ENCODE peak calls at places on chromosomes 11 and 22, in five cellular contexts. U is spleen; J is stimulated activated CD4-positive, alpha-beta T cell treated with anti-CD3 and anti-CD28 coated beads, Interleukin-2, amount 100 ng/mL, for 48 hours; X is breast epithelium; W is NCI-H2029. T is an unnamed sample.

GRCh38 chr22:39518996-39519680 is 1.2 kb upstream of the ATF4 start:
- DNase-seq in U (no peak), J (no peak), X (no peak), W (no peak), T (no peak)

GRCh38 chr11:100573911-100574513 is 113.1 kb upstream of the ARHGAP42 start:
- DNase-seq in U (no peak), J (no peak), X (no peak), W (no peak), T (no peak)

GRCh38 chr11:129636926-129637325 is 178.7 kb upstream of the TMEM45B start:
- DNase-seq in U (no peak), J (no peak), X (no peak), W (no peak), T (no peak)

GRCh38 chr22:49014227-49015201 is 813.2 kb downstream of the BRD1 start:
- DNase-seq in U (no peak), J (no peak), X (no peak), W (no peak), T (no peak)

GRCh38 chr22:21937821-21938070 is 14.9 kb downstream of the PPM1F start:
- DNase-seq in U (no peak), J (no peak), X (no peak), W (no peak), T (no peak)

GRCh38 chr11:11387201-11387600 is 34.2 kb upstream of the CSNK2A3 start:
- DNase-seq in U (no peak), J (no peak), X (no peak), W (no peak), T (no peak)

GRCh38 chr22:46578824-46579561 is 41.2 kb upstream of the GRAMD4 start:
- DNase-seq in U (peak), J (no peak), X (no peak), W (no peak), T (no peak)

GRCh38 chr11:24391165-24391564 is 105.7 kb upstream of the LUZP2 start:
- DNase-seq in U (no peak), J (no peak), X (no peak), W (no peak), T (no peak)

GRCh38 chr11:115081972-115082371 is 403.6 kb downstream of the NXPE2 start:
- DNase-seq in U (no peak), J (no peak), X (no peak), W (peak), T (no peak)

GRCh38 chr11:16356057-16356750 is at the start of gene SOX6:
- DNase-seq in U (no peak), J (no peak), X (no peak), W (no peak), T (peak)

GRCh38 chr11:31987118-31988005 is 103.5 kb upstream of the RCN1 start:
- DNase-seq in U (no peak), J (no peak), X (no peak), W (no peak), T (no peak)

GRCh38 chr22:36279219-36279666 is 26.3 kb downstream of the APOL1 start:
- DNase-seq in U (no peak), J (no peak), X (no peak), W (no peak), T (no peak)

GRCh38 chr11:62573006-62573591 is 592 bp downstream of the EEF1G start:
- DNase-seq in U (no peak), J (no peak), X (no peak), W (no peak), T (no peak)

GRCh38 chr11:69625476-69625875 is 15.5 kb upstream of the CCND1 start:
- DNase-seq in U (no peak), J (no peak), X (no peak), W (no peak), T (no peak)

GRCh38 chr11:119148855-119149370 is at the start of gene ABCG4:
- DNase-seq in U (no peak), J (no peak), X (no peak), W (no peak), T (no peak)

GRCh38 chr22:41449321-41449720 is 2.7 kb upstream of the TOB2 start:
- DNase-seq in U (peak), J (no peak), X (no peak), W (no peak), T (no peak)

T was measured in SHP77 treated with DMSO at 0.1 percent for 48 hours.